ENCODE peak calls at places on chromosomes 1 and 21, in ten cellular contexts. I is GM13976; B is right lobe of liver; A is ovary; T is astrocyte of the cerebellum; R is lower leg skin; X is breast epithelium; F is CD8-positive, alpha-beta T cell; N is uterus; M is astrocyte of the spinal cord. U is an unnamed sample.

GRCh38 chr1:165645654-165646366 is 14.8 kb downstream of the MGST3 start:
- DNase-seq in I (no peak), B (peak), A (no peak), T (no peak), R (no peak), X (no peak), F (no peak), N (no peak), M (no peak), U (no peak)

GRCh38 chr1:232880354-232880753 is 70.1 kb upstream of the NTPCR start:
- DNase-seq in I (peak), B (no peak), A (no peak), T (no peak), R (no peak), X (no peak), F (no peak), N (no peak), M (peak), U (no peak)

GRCh38 chr1:218499021-218499691 is 154.0 kb downstream of the TGFB2 start:
- DNase-seq in I (no peak), B (no peak), A (no peak), T (peak), R (no peak), X (no peak), F (no peak), N (no peak), M (peak), U (no peak)

GRCh38 chr1:1162597-1163537 is 10.8 kb upstream of the TTLL10 start:
- DNase-seq in I (no peak), B (no peak), A (no peak), T (no peak), R (no peak), X (peak), F (no peak), N (no peak), M (no peak), U (no peak)

GRCh38 chr1:23354260-23354659 is 10.2 kb upstream of the HNRNPR start:
- DNase-seq in I (no peak), B (no peak), A (no peak), T (no peak), R (no peak), X (no peak), F (no peak), N (no peak), M (no peak), U (no peak)

GRCh38 chr1:46508760-46509159 is 19.1 kb downstream of the DMBX1 start:
- DNase-seq in I (no peak), B (no peak), A (no peak), T (no peak), R (no peak), X (no peak), F (no peak), N (no peak), M (no peak), U (no peak)

GRCh38 chr1:67830928-67831596 is 2.2 kb downstream of the GNG12 start:
- DNase-seq in I (no peak), B (no peak), A (no peak), T (no peak), R (no peak), X (no peak), F (no peak), N (no peak), M (peak), U (no peak)

GRCh38 chr21:36803051-36803709 is 104.3 kb downstream of the SIM2 start:
- DNase-seq in I (no peak), B (no peak), A (no peak), T (no peak), R (no peak), X (no peak), F (no peak), N (no peak), M (no peak), U (no peak)

GRCh38 chr1:20376880-20377494 is 86.3 kb downstream of the VWA5B1 start:
- DNase-seq in I (peak), B (no peak), A (peak), T (no peak), R (no peak), X (no peak), F (peak), N (peak), M (peak), U (peak)

GRCh38 chr1:235566092-235566491 is 61.8 kb upstream of the B3GALNT2 start:
- DNase-seq in I (no peak), B (no peak), A (no peak), T (no peak), R (no peak), X (no peak), F (no peak), N (no peak), M (no peak), U (no peak)

GRCh38 chr1:47841356-47841755 is 155.8 kb downstream of the TRABD2B start:
- DNase-seq in I (no peak), B (no peak), A (no peak), T (no peak), R (no peak), X (no peak), F (no peak), N (no peak), M (no peak), U (no peak)

GRCh38 chr1:24526940-24527542 is 24.4 kb downstream of the RCAN3 start:
- DNase-seq in I (peak), B (no peak), A (no peak), T (no peak), R (no peak), X (no peak), F (no peak), N (no peak), M (peak), U (no peak)

GRCh38 chr1:154353460-154353904 is 28.2 kb downstream of the ATP8B2 start:
- DNase-seq in I (peak), B (peak), A (no peak), T (no peak), R (no peak), X (no peak), F (no peak), N (no peak), M (peak), U (no peak)

GRCh38 chr1:25743164-25744139 is 56.5 kb upstream of the SELENON start:
- DNase-seq in I (no peak), B (peak), A (peak), T (no peak), R (peak), X (peak), F (no peak), N (peak), M (peak), U (no peak)

GRCh38 chr1:151720190-151720953 is 950 bp upstream of the RIIAD1 start:
- DNase-seq in I (peak), B (no peak), A (no peak), T (no peak), R (no peak), X (no peak), F (no peak), N (no peak), M (peak), U (no peak)

GRCh38 chr1:16076003-16076870 is 2.8 kb upstream of the FAM131C start:
- DNase-seq in I (no peak), B (no peak), A (peak), T (peak), R (no peak), X (no peak), F (no peak), N (peak), M (peak), U (no peak)

GRCh38 chr21:33954395-33954794 is 38.8 kb upstream of the ATP5PO start:
- DNase-seq in I (no peak), B (no peak), A (no peak), T (no peak), R (no peak), X (no peak), F (no peak), N (no peak), M (no peak), U (no peak)

GRCh38 chr1:172969611-172970010 is 81.1 kb downstream of the TNFSF18 start:
- DNase-seq in I (no peak), B (no peak), A (no peak), T (no peak), R (no peak), X (no peak), F (no peak), N (no peak), M (peak), U (no peak)

GRCh38 chr1:180927841-180928240 is 15.1 kb downstream of the KIAA1614 start:
- DNase-seq in I (no peak), B (no peak), A (no peak), T (no peak), R (no peak), X (no peak), F (no peak), N (no peak), M (no peak), U (no peak)

GRCh38 chr1:232435746-232436145 is 194.2 kb downstream of the SIPA1L2 start:
- DNase-seq in I (no peak), B (no peak), A (peak), T (no peak), R (no peak), X (no peak), F (no peak), N (no peak), M (peak), U (no peak)

GRCh38 chr1:19844726-19845125 is 29.6 kb upstream of the RNF186 start:
- DNase-seq in I (no peak), B (no peak), A (no peak), T (no peak), R (no peak), X (no peak), F (no peak), N (no peak), M (no peak), U (no peak)

GRCh38 chr1:22959545-22960360 is 12.9 kb downstream of the LACTBL1 start:
- DNase-seq in I (no peak), B (no peak), A (no peak), T (no peak), R (no peak), X (no peak), F (no peak), N (no peak), M (no peak), U (no peak)

GRCh38 chr1:94540440-94541174 is 952 bp downstream of the F3 start:
- DNase-seq in I (no peak), B (no peak), A (no peak), T (no peak), R (no peak), X (no peak), F (no peak), N (no peak), M (peak), U (no peak)

GRCh38 chr1:94539496-94539895 is 2.1 kb downstream of the F3 start:
- DNase-seq in I (no peak), B (no peak), A (no peak), T (no peak), R (no peak), X (no peak), F (no peak), N (no peak), M (peak), U (no peak)

GRCh38 chr1:94542088-94542671 is 621 bp upstream of the F3 start:
- DNase-seq in I (peak), B (peak), A (peak), T (no peak), R (peak), X (no peak), F (no peak), N (peak), M (peak), U (no peak)

GRCh38 chr1:94543003-94543402 is 1.4 kb upstream of the F3 start:
- DNase-seq in I (no peak), B (no peak), A (no peak), T (peak), R (no peak), X (no peak), F (no peak), N (no peak), M (peak), U (no peak)

DNA sequence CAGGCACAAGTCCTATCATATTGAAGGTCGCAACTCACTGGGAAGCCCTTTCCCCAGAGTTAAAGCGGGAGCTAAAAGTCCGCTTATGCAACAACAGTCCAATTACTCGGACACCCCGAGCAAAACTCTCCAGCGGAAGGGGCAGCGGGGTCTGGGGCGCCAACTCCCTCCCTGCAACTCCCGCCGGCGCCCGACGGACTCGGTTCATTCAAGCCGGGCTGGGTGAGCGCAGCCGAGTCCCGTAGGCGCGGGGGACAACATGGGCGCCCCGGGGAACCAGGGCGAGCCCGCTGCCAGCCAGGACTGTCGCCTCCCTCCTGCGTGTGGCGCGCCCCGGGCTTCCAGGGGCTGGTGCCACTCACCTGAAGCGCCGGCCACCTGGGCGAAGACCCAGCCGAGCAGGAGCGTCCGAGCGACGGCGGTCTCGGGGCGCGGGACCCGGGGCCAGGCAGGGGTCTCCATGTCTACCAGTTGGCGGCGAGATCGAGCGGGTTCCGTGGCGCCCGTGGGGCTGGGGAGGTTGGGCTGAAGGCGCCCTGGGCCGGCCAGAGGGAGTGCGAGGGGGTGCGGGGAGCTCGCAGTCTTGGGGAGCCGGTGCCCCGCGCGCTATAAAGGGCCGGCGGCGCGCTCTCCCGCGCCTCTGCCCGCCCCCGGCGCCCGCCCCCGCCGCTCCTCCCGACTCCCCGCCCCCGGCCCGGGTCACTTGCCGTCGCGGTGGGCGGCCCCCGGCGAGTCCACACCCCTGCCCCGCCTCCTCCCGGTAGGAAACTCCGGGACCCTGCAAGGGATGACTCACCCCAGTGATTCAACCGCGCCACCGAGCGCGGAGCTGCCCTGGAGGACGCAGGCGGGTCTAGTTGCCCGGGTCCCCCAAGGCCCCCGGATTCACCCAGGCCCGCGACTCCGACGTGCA is at the start of gene F3:
- DNase-seq in I (peak), B (peak), A (peak), T (peak), R (peak), X (peak), F (peak), N (peak), M (peak), U (peak)
- TF ChIP-seq CTCF in I (no peak), B (no peak), A (no peak), T (no peak), R (no peak), X (no peak), F (no peak), N (no peak), M (no peak), U (peak)

GRCh38 chr1:241679404-241679803 is 27.3 kb downstream of the WDR64 start:
- DNase-seq in I (no peak), B (no peak), A (no peak), T (no peak), R (no peak), X (no peak), F (no peak), N (no peak), M (no peak), U (no peak)

GRCh38 chr1:241672301-241672700 is 20.2 kb downstream of the WDR64 start:
- DNase-seq in I (no peak), B (no peak), A (no peak), T (no peak), R (no peak), X (no peak), F (no peak), N (no peak), M (no peak), U (no peak)

GRCh38 chr1:241674805-241675384 is 22.8 kb downstream of the WDR64 start:
- DNase-seq in I (no peak), B (no peak), A (no peak), T (no peak), R (no peak), X (no peak), F (no peak), N (no peak), M (no peak), U (no peak)

GRCh38 chr1:241677171-241677570 is 25.1 kb downstream of the WDR64 start:
- DNase-seq in I (peak), B (no peak), A (no peak), T (no peak), R (no peak), X (no peak), F (no peak), N (no peak), M (no peak), U (no peak)

GRCh38 chr1:241675983-241676382 is 23.9 kb downstream of the WDR64 start:
- DNase-seq in I (no peak), B (no peak), A (no peak), T (no peak), R (no peak), X (no peak), F (no peak), N (no peak), M (no peak), U (no peak)
- TF ChIP-seq CTCF in I (no peak), B (no peak), A (no peak), T (no peak), R (no peak), X (no peak), F (no peak), N (no peak), M (no peak), U (no peak)

DNA sequence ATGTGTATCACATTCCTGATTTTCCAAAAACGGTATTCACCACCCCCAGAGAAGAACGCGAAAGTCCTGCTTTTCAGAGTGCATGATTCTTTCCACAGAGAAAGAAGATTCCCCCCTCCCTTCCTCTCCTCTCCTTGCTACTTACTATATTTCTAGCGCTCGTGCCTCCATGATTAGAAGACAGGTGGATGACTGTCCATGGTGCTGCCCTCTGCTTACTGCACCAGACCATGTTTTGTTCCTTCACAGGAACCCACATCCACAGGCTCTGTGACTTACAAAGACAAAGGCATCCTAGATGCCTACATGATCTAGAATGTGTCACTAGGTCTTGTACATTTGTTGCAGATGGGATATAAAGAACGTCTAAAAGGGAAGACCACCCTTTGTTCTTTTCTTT is 49.1 kb upstream of the ZNF648 start:
- DNase-seq in I (no peak), B (no peak), A (no peak), T (no peak), R (no peak), X (no peak), F (no peak), N (no peak), M (no peak), U (no peak)
- TF ChIP-seq CTCF in I (no peak), B (no peak), A (no peak), T (no peak), R (no peak), X (no peak), F (no peak), N (no peak), M (no peak), U (peak)

DNA sequence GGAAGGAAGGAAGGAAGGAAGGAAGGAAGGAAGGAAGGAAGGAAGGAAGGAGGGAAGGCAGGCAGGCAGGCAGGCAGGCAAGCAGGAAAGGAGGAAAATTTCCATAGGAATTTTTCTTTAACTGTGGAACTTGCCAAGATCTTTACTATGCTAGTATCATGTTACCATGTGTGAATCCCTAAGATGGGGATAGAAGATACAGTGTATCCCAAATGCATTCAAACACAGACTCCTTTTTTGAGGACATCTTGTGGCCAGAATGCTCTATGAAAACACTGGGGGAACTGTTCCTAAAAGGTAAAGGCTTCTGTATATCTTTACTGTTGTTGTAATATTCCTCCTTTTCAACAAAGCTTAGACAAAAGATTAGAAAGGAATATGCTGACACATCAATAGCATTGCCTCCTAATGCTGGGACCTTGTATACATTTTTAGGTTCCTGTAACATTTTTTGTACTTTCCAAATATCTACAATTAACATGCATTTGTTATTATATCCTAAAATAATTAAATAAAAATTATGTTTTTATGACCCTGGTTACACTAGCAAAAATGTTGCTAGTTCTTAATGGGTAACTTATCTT is 20.6 kb downstream of the CCDC190 start:
- DNase-seq in I (no peak), B (no peak), A (no peak), T (no peak), R (no peak), X (no peak), F (no peak), N (no peak), M (no peak), U (no peak)
- TF ChIP-seq CTCF in I (no peak), B (no peak), A (no peak), T (peak), R (no peak), X (no peak), F (no peak), N (no peak), M (peak), U (peak)

GRCh38 chr1:231171623-231172197 is 9.9 kb downstream of the TRIM67 start:
- DNase-seq in I (no peak), B (no peak), A (no peak), T (no peak), R (no peak), X (no peak), F (no peak), N (no peak), M (no peak), U (no peak)

GRCh38 chr1:231166398-231166797 is 4.5 kb downstream of the TRIM67 start:
- DNase-seq in I (no peak), B (no peak), A (no peak), T (no peak), R (no peak), X (no peak), F (no peak), N (no peak), M (no peak), U (no peak)

GRCh38 chr1:231172411-231172810 is 10.6 kb downstream of the TRIM67 start:
- DNase-seq in I (no peak), B (no peak), A (no peak), T (no peak), R (no peak), X (no peak), F (no peak), N (no peak), M (no peak), U (no peak)

GRCh38 chr1:231165371-231165770 is 3.5 kb downstream of the TRIM67 start:
- DNase-seq in I (no peak), B (no peak), A (no peak), T (no peak), R (no peak), X (no peak), F (no peak), N (no peak), M (peak), U (no peak)

GRCh38 chr1:231170875-231171274 is 9.0 kb downstream of the TRIM67 start:
- DNase-seq in I (no peak), B (no peak), A (no peak), T (no peak), R (no peak), X (no peak), F (no peak), N (no peak), M (no peak), U (no peak)
- TF ChIP-seq CTCF in I (no peak), B (no peak), A (no peak), T (peak), R (no peak), X (no peak), F (no peak), N (no peak), M (peak), U (peak)

GRCh38 chr1:8411803-8412182 is 93.9 kb downstream of the SLC45A1 start:
- DNase-seq in I (no peak), B (no peak), A (no peak), T (no peak), R (no peak), X (no peak), F (no peak), N (no peak), M (no peak), U (no peak)

GRCh38 chr1:8410791-8411190 is 92.9 kb downstream of the SLC45A1 start:
- DNase-seq in I (no peak), B (no peak), A (no peak), T (no peak), R (no peak), X (no peak), F (no peak), N (no peak), M (no peak), U (no peak)

GRCh38 chr1:8409666-8410065 is 91.8 kb downstream of the SLC45A1 start:
- DNase-seq in I (no peak), B (no peak), A (no peak), T (no peak), R (no peak), X (no peak), F (no peak), N (no peak), M (no peak), U (no peak)

GRCh38 chr1:8409107-8409506 is 91.2 kb downstream of the SLC45A1 start:
- DNase-seq in I (peak), B (no peak), A (no peak), T (peak), R (no peak), X (no peak), F (no peak), N (no peak), M (peak), U (no peak)

GRCh38 chr1:8412183-8412831 is 94.4 kb downstream of the SLC45A1 start:
- DNase-seq in I (no peak), B (no peak), A (no peak), T (peak), R (peak), X (no peak), F (no peak), N (peak), M (peak), U (no peak)
- TF ChIP-seq CTCF in I (no peak), B (no peak), A (no peak), T (peak), R (no peak), X (no peak), F (no peak), N (peak), M (peak), U (peak)

U was measured in chondrocyte.